ENCODE peak calls at places on chromosome 1, in nine cellular contexts. One of them, this sample, is unnamed.

GRCh38 chr1:86666368-86666767 is 38.0 kb upstream of the SH3GLB1 start:
- DNase-seq in H7: no peak
- DNase-seq in pancreas: no peak
- DNase-seq in GM23248: no peak
- DNase-seq in CD4-positive, CD25-positive, alpha-beta regulatory T cell: no peak
- DNase-seq in heart left ventricle: no peak
- DNase-seq in cardiac muscle cell: no peak
- DNase-seq in keratinocyte: no peak
- DNase-seq in upper lobe of left lung: no peak
- DNase-seq in this sample: no peak

GRCh38 chr1:240189386-240189989 is 97.8 kb downstream of the FMN2 start:
- DNase-seq in H7: peak
- DNase-seq in pancreas: no peak
- DNase-seq in GM23248: peak
- DNase-seq in CD4-positive, CD25-positive, alpha-beta regulatory T cell: peak
- DNase-seq in heart left ventricle: no peak
- DNase-seq in cardiac muscle cell: peak
- DNase-seq in keratinocyte: no peak
- DNase-seq in upper lobe of left lung: no peak
- DNase-seq in this sample: peak

GRCh38 chr1:107450899-107451664 is 310.2 kb downstream of the NTNG1 start:
- DNase-seq in H7: no peak
- DNase-seq in pancreas: no peak
- DNase-seq in GM23248: no peak
- DNase-seq in CD4-positive, CD25-positive, alpha-beta regulatory T cell: no peak
- DNase-seq in heart left ventricle: no peak
- DNase-seq in cardiac muscle cell: no peak
- DNase-seq in keratinocyte: no peak
- DNase-seq in upper lobe of left lung: no peak
- DNase-seq in this sample: no peak

GRCh38 chr1:14850563-14850962 is 252.1 kb downstream of the KAZN start:
- DNase-seq in H7: peak
- DNase-seq in pancreas: peak
- DNase-seq in GM23248: no peak
- DNase-seq in CD4-positive, CD25-positive, alpha-beta regulatory T cell: no peak
- DNase-seq in heart left ventricle: no peak
- DNase-seq in cardiac muscle cell: peak
- DNase-seq in keratinocyte: no peak
- DNase-seq in upper lobe of left lung: no peak
- DNase-seq in this sample: no peak

GRCh38 chr1:174696026-174696821 is 248.5 kb downstream of the GPR52 start:
- DNase-seq in H7: no peak
- DNase-seq in pancreas: no peak
- DNase-seq in GM23248: no peak
- DNase-seq in CD4-positive, CD25-positive, alpha-beta regulatory T cell: no peak
- DNase-seq in heart left ventricle: no peak
- DNase-seq in cardiac muscle cell: no peak
- DNase-seq in keratinocyte: no peak
- DNase-seq in upper lobe of left lung: no peak
- DNase-seq in this sample: no peak

GRCh38 chr1:99943238-99943794 is 26.5 kb upstream of the SLC35A3 start:
- DNase-seq in H7: no peak
- DNase-seq in pancreas: no peak
- DNase-seq in GM23248: peak
- DNase-seq in CD4-positive, CD25-positive, alpha-beta regulatory T cell: no peak
- DNase-seq in heart left ventricle: no peak
- DNase-seq in cardiac muscle cell: peak
- DNase-seq in keratinocyte: no peak
- DNase-seq in upper lobe of left lung: no peak
- DNase-seq in this sample: no peak

GRCh38 chr1:223401873-223402789 is 8.9 kb downstream of the CCDC185 start:
- DNase-seq in H7: no peak
- DNase-seq in pancreas: no peak
- DNase-seq in GM23248: peak
- DNase-seq in CD4-positive, CD25-positive, alpha-beta regulatory T cell: no peak
- DNase-seq in heart left ventricle: no peak
- DNase-seq in cardiac muscle cell: no peak
- DNase-seq in keratinocyte: peak
- DNase-seq in upper lobe of left lung: no peak
- DNase-seq in this sample: no peak

GRCh38 chr1:218547901-218548730 is 203.0 kb downstream of the TGFB2 start:
- DNase-seq in H7: no peak
- DNase-seq in pancreas: peak
- DNase-seq in GM23248: no peak
- DNase-seq in CD4-positive, CD25-positive, alpha-beta regulatory T cell: no peak
- DNase-seq in heart left ventricle: no peak
- DNase-seq in cardiac muscle cell: no peak
- DNase-seq in keratinocyte: no peak
- DNase-seq in upper lobe of left lung: no peak
- DNase-seq in this sample: no peak

GRCh38 chr1:202234331-202235002 is 40.9 kb downstream of the LGR6 start:
- DNase-seq in H7: no peak
- DNase-seq in pancreas: no peak
- DNase-seq in GM23248: peak
- DNase-seq in CD4-positive, CD25-positive, alpha-beta regulatory T cell: no peak
- DNase-seq in heart left ventricle: no peak
- DNase-seq in cardiac muscle cell: no peak
- DNase-seq in keratinocyte: no peak
- DNase-seq in upper lobe of left lung: no peak
- DNase-seq in this sample: no peak

GRCh38 chr1:63915121-63915520 is 141.3 kb downstream of the ROR1 start:
- DNase-seq in H7: no peak
- DNase-seq in pancreas: no peak
- DNase-seq in GM23248: peak
- DNase-seq in CD4-positive, CD25-positive, alpha-beta regulatory T cell: peak
- DNase-seq in heart left ventricle: no peak
- DNase-seq in cardiac muscle cell: no peak
- DNase-seq in keratinocyte: no peak
- DNase-seq in upper lobe of left lung: no peak
- DNase-seq in this sample: no peak

GRCh38 chr1:214198571-214198970 is 82.4 kb upstream of the SMYD2 start:
- DNase-seq in H7: no peak
- DNase-seq in pancreas: no peak
- DNase-seq in GM23248: no peak
- DNase-seq in CD4-positive, CD25-positive, alpha-beta regulatory T cell: no peak
- DNase-seq in heart left ventricle: no peak
- DNase-seq in cardiac muscle cell: no peak
- DNase-seq in keratinocyte: no peak
- DNase-seq in upper lobe of left lung: no peak
- DNase-seq in this sample: no peak

GRCh38 chr1:214187933-214188332 is 93.0 kb upstream of the SMYD2 start:
- DNase-seq in H7: peak
- DNase-seq in pancreas: no peak
- DNase-seq in GM23248: no peak
- DNase-seq in CD4-positive, CD25-positive, alpha-beta regulatory T cell: no peak
- DNase-seq in heart left ventricle: no peak
- DNase-seq in cardiac muscle cell: no peak
- DNase-seq in keratinocyte: no peak
- DNase-seq in upper lobe of left lung: no peak
- DNase-seq in this sample: no peak

GRCh38 chr1:214188835-214189234 is 92.1 kb upstream of the SMYD2 start:
- DNase-seq in H7: no peak
- DNase-seq in pancreas: no peak
- DNase-seq in GM23248: no peak
- DNase-seq in CD4-positive, CD25-positive, alpha-beta regulatory T cell: no peak
- DNase-seq in heart left ventricle: no peak
- DNase-seq in cardiac muscle cell: no peak
- DNase-seq in keratinocyte: no peak
- DNase-seq in upper lobe of left lung: no peak
- DNase-seq in this sample: no peak

GRCh38 chr1:214193691-214194090 is 87.3 kb upstream of the SMYD2 start:
- DNase-seq in H7: no peak
- DNase-seq in pancreas: no peak
- DNase-seq in GM23248: no peak
- DNase-seq in CD4-positive, CD25-positive, alpha-beta regulatory T cell: no peak
- DNase-seq in heart left ventricle: no peak
- DNase-seq in cardiac muscle cell: no peak
- DNase-seq in keratinocyte: no peak
- DNase-seq in upper lobe of left lung: no peak
- DNase-seq in this sample: no peak

DNA sequence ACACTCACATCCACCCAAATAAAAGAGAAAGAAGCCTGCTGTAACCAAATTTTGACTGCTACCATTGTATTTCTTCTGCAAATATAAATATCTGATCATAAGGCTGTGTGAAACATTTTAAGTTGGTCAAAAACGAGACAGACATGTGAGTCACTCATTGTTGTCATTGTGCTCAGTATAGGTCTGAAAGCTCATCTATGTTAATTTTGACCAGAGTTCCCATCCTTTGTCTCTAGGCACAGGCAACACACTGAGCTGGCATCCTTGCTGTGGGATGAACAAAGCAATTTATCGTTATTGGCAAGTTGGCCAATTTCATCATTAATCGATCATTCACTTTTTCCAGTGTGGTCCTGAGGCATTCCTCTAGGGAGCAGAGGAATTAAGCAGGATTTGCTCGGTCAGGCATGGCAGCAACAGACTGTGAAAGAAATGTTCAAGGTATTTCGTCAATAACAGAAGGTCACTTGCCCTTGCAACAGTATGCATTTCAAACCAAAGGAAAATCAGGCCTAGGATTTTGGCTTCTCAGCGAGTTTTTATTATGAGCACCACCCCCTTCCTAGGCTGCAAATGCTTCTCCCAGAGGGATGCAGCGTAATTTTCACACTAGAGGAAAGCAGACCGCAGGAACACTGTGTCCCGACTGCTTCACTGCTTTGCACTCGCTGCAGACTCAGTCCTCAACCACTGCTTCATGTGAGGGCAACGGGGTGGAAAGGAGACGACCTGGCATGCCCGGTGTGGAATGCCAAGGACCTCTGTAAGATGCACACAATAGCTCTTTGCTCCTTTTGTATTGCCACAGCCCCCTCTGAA is 87.9 kb upstream of the SMYD2 start:
- DNase-seq in H7: no peak
- DNase-seq in pancreas: no peak
- DNase-seq in GM23248: no peak
- DNase-seq in CD4-positive, CD25-positive, alpha-beta regulatory T cell: no peak
- DNase-seq in heart left ventricle: no peak
- DNase-seq in cardiac muscle cell: no peak
- DNase-seq in keratinocyte: no peak
- DNase-seq in upper lobe of left lung: no peak
- DNase-seq in this sample: no peak
- H3K4me3 ChIP-seq in H7: no peak
- H3K4me3 ChIP-seq in pancreas: no peak
- H3K4me3 ChIP-seq in GM23248: no peak
- H3K4me3 ChIP-seq in CD4-positive, CD25-positive, alpha-beta regulatory T cell: no peak
- H3K4me3 ChIP-seq in heart left ventricle: no peak
- H3K4me3 ChIP-seq in cardiac muscle cell: no peak
- H3K4me3 ChIP-seq in keratinocyte: no peak
- H3K4me3 ChIP-seq in upper lobe of left lung: no peak
- H3K4me3 ChIP-seq in this sample: no peak

GRCh38 chr1:22838965-22839364 is 128.3 kb downstream of the EPHB2 start:
- DNase-seq in H7: no peak
- DNase-seq in pancreas: no peak
- DNase-seq in GM23248: no peak
- DNase-seq in CD4-positive, CD25-positive, alpha-beta regulatory T cell: no peak
- DNase-seq in heart left ventricle: no peak
- DNase-seq in cardiac muscle cell: no peak
- DNase-seq in keratinocyte: no peak
- DNase-seq in upper lobe of left lung: no peak
- DNase-seq in this sample: no peak
- H3K4me3 ChIP-seq in H7: no peak
- H3K4me3 ChIP-seq in pancreas: no peak
- H3K4me3 ChIP-seq in GM23248: no peak
- H3K4me3 ChIP-seq in CD4-positive, CD25-positive, alpha-beta regulatory T cell: no peak
- H3K4me3 ChIP-seq in heart left ventricle: no peak
- H3K4me3 ChIP-seq in cardiac muscle cell: no peak
- H3K4me3 ChIP-seq in keratinocyte: no peak
- H3K4me3 ChIP-seq in upper lobe of left lung: no peak
- H3K4me3 ChIP-seq in this sample: no peak

GRCh38 chr1:37446874-37447273 is 27.5 kb upstream of the ZC3H12A start:
- DNase-seq in H7: no peak
- DNase-seq in pancreas: no peak
- DNase-seq in GM23248: no peak
- DNase-seq in CD4-positive, CD25-positive, alpha-beta regulatory T cell: no peak
- DNase-seq in heart left ventricle: no peak
- DNase-seq in cardiac muscle cell: no peak
- DNase-seq in keratinocyte: no peak
- DNase-seq in upper lobe of left lung: no peak
- DNase-seq in this sample: no peak

GRCh38 chr1:37448185-37448584 is 26.2 kb upstream of the ZC3H12A start:
- DNase-seq in H7: peak
- DNase-seq in pancreas: no peak
- DNase-seq in GM23248: no peak
- DNase-seq in CD4-positive, CD25-positive, alpha-beta regulatory T cell: no peak
- DNase-seq in heart left ventricle: no peak
- DNase-seq in cardiac muscle cell: no peak
- DNase-seq in keratinocyte: peak
- DNase-seq in upper lobe of left lung: no peak
- DNase-seq in this sample: no peak

GRCh38 chr1:37448691-37449417 is 25.5 kb upstream of the ZC3H12A start:
- DNase-seq in H7: no peak
- DNase-seq in pancreas: no peak
- DNase-seq in GM23248: peak
- DNase-seq in CD4-positive, CD25-positive, alpha-beta regulatory T cell: no peak
- DNase-seq in heart left ventricle: no peak
- DNase-seq in cardiac muscle cell: no peak
- DNase-seq in keratinocyte: peak
- DNase-seq in upper lobe of left lung: no peak
- DNase-seq in this sample: no peak

GRCh38 chr1:37452416-37452815 is 22.0 kb upstream of the ZC3H12A start:
- DNase-seq in H7: no peak
- DNase-seq in pancreas: no peak
- DNase-seq in GM23248: no peak
- DNase-seq in CD4-positive, CD25-positive, alpha-beta regulatory T cell: no peak
- DNase-seq in heart left ventricle: no peak
- DNase-seq in cardiac muscle cell: no peak
- DNase-seq in keratinocyte: no peak
- DNase-seq in upper lobe of left lung: no peak
- DNase-seq in this sample: no peak

DNA sequence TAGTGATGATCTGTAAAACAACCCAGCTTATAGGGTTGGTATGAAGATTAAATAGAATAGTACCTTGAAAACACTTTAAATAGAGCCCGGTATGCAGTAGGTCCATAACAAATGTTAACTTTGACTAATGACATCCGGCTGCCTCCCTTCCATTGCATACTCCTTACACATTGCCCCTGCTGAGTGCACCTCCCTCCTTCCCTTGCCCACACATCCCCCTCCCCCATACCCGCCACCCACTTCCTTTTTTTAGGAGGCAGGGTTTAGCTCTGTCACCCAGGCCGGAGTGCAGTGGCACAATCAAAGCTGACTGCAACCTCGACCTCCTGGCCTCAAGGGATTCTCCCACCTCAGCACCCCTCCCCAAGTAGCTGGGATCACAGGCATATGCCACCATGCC is 24.4 kb upstream of the ZC3H12A start:
- DNase-seq in H7: no peak
- DNase-seq in pancreas: no peak
- DNase-seq in GM23248: no peak
- DNase-seq in CD4-positive, CD25-positive, alpha-beta regulatory T cell: peak
- DNase-seq in heart left ventricle: no peak
- DNase-seq in cardiac muscle cell: no peak
- DNase-seq in keratinocyte: no peak
- DNase-seq in upper lobe of left lung: peak
- DNase-seq in this sample: peak
- H3K4me3 ChIP-seq in H7: no peak
- H3K4me3 ChIP-seq in pancreas: no peak
- H3K4me3 ChIP-seq in GM23248: no peak
- H3K4me3 ChIP-seq in CD4-positive, CD25-positive, alpha-beta regulatory T cell: no peak
- H3K4me3 ChIP-seq in heart left ventricle: no peak
- H3K4me3 ChIP-seq in cardiac muscle cell: no peak
- H3K4me3 ChIP-seq in keratinocyte: no peak
- H3K4me3 ChIP-seq in upper lobe of left lung: no peak
- H3K4me3 ChIP-seq in this sample: no peak

GRCh38 chr1:17561252-17561558 is 21.7 kb downstream of the ARHGEF10L start:
- DNase-seq in H7: no peak
- DNase-seq in pancreas: no peak
- DNase-seq in GM23248: peak
- DNase-seq in CD4-positive, CD25-positive, alpha-beta regulatory T cell: no peak
- DNase-seq in heart left ventricle: no peak
- DNase-seq in cardiac muscle cell: no peak
- DNase-seq in keratinocyte: no peak
- DNase-seq in upper lobe of left lung: no peak
- DNase-seq in this sample: no peak
- H3K4me3 ChIP-seq in H7: no peak
- H3K4me3 ChIP-seq in pancreas: no peak
- H3K4me3 ChIP-seq in GM23248: peak
- H3K4me3 ChIP-seq in CD4-positive, CD25-positive, alpha-beta regulatory T cell: no peak
- H3K4me3 ChIP-seq in heart left ventricle: no peak
- H3K4me3 ChIP-seq in cardiac muscle cell: no peak
- H3K4me3 ChIP-seq in keratinocyte: no peak
- H3K4me3 ChIP-seq in upper lobe of left lung: no peak
- H3K4me3 ChIP-seq in this sample: no peak